ENCODE peak calls at places on chromosomes 12 and 14, in ten cellular contexts. U, P, X, N, D, R, T, S, J and C are unnamed samples. For H3K9me3, the result is how much of the 10 kb centered on the place peaks cover.

GRCh38 chr14:21264025-21264801 is 5.0 kb downstream of the HNRNPC start:
- DNase-seq in D (peak), N (no peak), J (no peak), P (peak), S (no peak), T (peak), U (peak), R (no peak), X (no peak), C (no peak)

GRCh38 chr14:35222324-35222723 is 69.9 kb upstream of the PSMA6 start:
- DNase-seq in X (no peak), T (no peak), P (no peak), J (no peak), U (no peak), R (no peak), S (no peak), D (no peak), N (no peak), C (no peak)

GRCh38 chr12:106910202-106910601 is 45.5 kb upstream of the TMEM263 start:
- DNase-seq in N (no peak), T (peak), R (no peak), X (no peak), J (no peak), S (no peak), U (no peak), P (no peak), D (no peak), C (no peak)

GRCh38 chr12:89679631-89680030 is 29.0 kb downstream of the ATP2B1 start:
- DNase-seq in D (no peak), J (no peak), N (no peak), P (no peak), R (no peak), S (no peak), T (no peak), U (no peak), X (no peak), C (no peak)

GRCh38 chr14:89858084-89858483 is 96.4 kb downstream of the EFCAB11 start:
- DNase-seq in R (no peak), X (no peak), T (no peak), S (no peak), N (no peak), U (peak), D (no peak), P (no peak), J (no peak), C (no peak)

GRCh38 chr12:29153231-29153630 is 4.2 kb downstream of the FAR2 start:
- DNase-seq in S (no peak), R (no peak), P (no peak), N (no peak), D (no peak), X (no peak), J (no peak), T (no peak), U (no peak), C (no peak)

GRCh38 chr12:569803-570236 is 93.4 kb downstream of the NINJ2 start:
- DNase-seq in D (peak), P (peak), N (peak), U (peak), J (peak), T (peak), S (peak), R (peak), X (peak), C (peak)

GRCh38 chr12:121755591-121755990 is 37.9 kb downstream of the RHOF start:
- DNase-seq in R (no peak), S (no peak), X (no peak), J (no peak), D (no peak), T (no peak), P (no peak), U (no peak), N (no peak), C (no peak)

GRCh38 chr12:70264067-70264867 is 21.0 kb downstream of the CNOT2 start:
- DNase-seq in R (no peak), S (no peak), D (no peak), P (no peak), N (no peak), U (no peak), J (no peak), T (no peak), X (no peak), C (no peak)

GRCh38 chr12:56517854-56518253 is 3.8 kb upstream of the RBMS2 start:
- DNase-seq in T (no peak), N (no peak), X (no peak), J (no peak), P (no peak), S (no peak), D (no peak), U (no peak), R (no peak), C (no peak)

GRCh38 chr14:88834883-88835431 is 10.5 kb downstream of the TTC8 start:
- DNase-seq in R (no peak), D (peak), J (no peak), N (no peak), P (peak), T (no peak), S (no peak), U (peak), X (no peak), C (no peak)

GRCh38 chr14:77281852-77282251 is 10.8 kb upstream of the NGB start:
- DNase-seq in D (no peak), T (no peak), R (no peak), N (no peak), J (no peak), X (no peak), S (no peak), U (no peak), P (no peak), C (no peak)

GRCh38 chr12:51592034-51592705 is 1.1 kb downstream of the SCN8A start:
- DNase-seq in J (no peak), D (peak), P (peak), S (no peak), T (peak), N (no peak), U (peak), X (no peak), R (no peak), C (no peak)

GRCh38 chr14:69044965-69045555 is 66.0 kb upstream of the ACTN1 start:
- DNase-seq in X (no peak), D (peak), T (no peak), U (peak), R (peak), P (no peak), S (peak), N (peak), J (no peak), C (no peak)

GRCh38 chr12:90899456-90900182 is 55.4 kb downstream of the CCER1 start:
- DNase-seq in R (no peak), T (no peak), N (no peak), X (no peak), J (no peak), U (peak), D (peak), S (no peak), P (no peak), C (no peak)

GRCh38 chr12:34604227-34604626 is 581.9 kb downstream of the ALG10 start:
- DNase-seq in D (no peak), J (no peak), T (no peak), N (no peak), X (no peak), R (no peak), U (no peak), P (no peak), S (no peak), C (no peak)
- H3K9me3 ChIP-seq in D (half or more), J (under half), T (under half), N (half or more), X (under half), R (under half), U (under half), P (half or more), S (under half), C (under half)

GRCh38 chr14:99595524-99595923 is 8.5 kb downstream of the CCDC85C start:
- DNase-seq in J (no peak), U (no peak), T (no peak), S (no peak), D (no peak), X (no peak), R (no peak), N (no peak), P (no peak), C (no peak)

GRCh38 chr14:99593971-99594841 is 9.8 kb downstream of the CCDC85C start:
- DNase-seq in S (no peak), D (no peak), X (no peak), R (no peak), U (no peak), P (no peak), J (no peak), N (no peak), T (no peak), C (no peak)

GRCh38 chr14:99596071-99596627 is 7.9 kb downstream of the CCDC85C start:
- DNase-seq in U (no peak), T (no peak), D (no peak), N (peak), P (no peak), J (peak), S (peak), X (no peak), R (no peak), C (no peak)

GRCh38 chr14:99596772-99597171 is 7.2 kb downstream of the CCDC85C start:
- DNase-seq in U (no peak), T (no peak), D (no peak), R (no peak), J (no peak), N (no peak), S (no peak), P (no peak), X (no peak), C (no peak)

GRCh38 chr14:99595034-99595433 is 9.0 kb downstream of the CCDC85C start:
- DNase-seq in N (no peak), S (peak), J (no peak), P (no peak), D (no peak), U (no peak), T (no peak), R (no peak), X (no peak), C (no peak)
- H3K4me3 ChIP-seq in N (no peak), S (no peak), J (no peak), P (no peak), D (no peak), U (peak), T (no peak), R (no peak), X (no peak), C (peak)

GRCh38 chr14:85531141-85531593 is 1.2 kb downstream of the FLRT2 start:
- DNase-seq in P (no peak), T (peak), X (peak), U (peak), R (peak), D (peak), S (peak), N (no peak), J (peak), C (no peak)

GRCh38 chr14:85528882-85529585 is 910 bp upstream of the FLRT2 start:
- DNase-seq in R (no peak), X (no peak), T (peak), N (no peak), U (peak), D (peak), P (no peak), S (peak), J (peak), C (no peak)

GRCh38 chr14:85528080-85528881 is 1.7 kb upstream of the FLRT2 start:
- DNase-seq in X (peak), N (no peak), J (peak), U (peak), S (peak), P (no peak), D (peak), R (no peak), T (peak), C (no peak)

GRCh38 chr14:85530626-85531025 is 682 bp downstream of the FLRT2 start:
- DNase-seq in T (no peak), J (no peak), R (no peak), U (no peak), P (no peak), X (no peak), S (no peak), N (no peak), D (no peak), C (no peak)

GRCh38 chr14:85529803-85530574 is at the start of gene FLRT2:
- DNase-seq in P (no peak), U (peak), S (peak), T (peak), J (peak), D (peak), R (peak), N (no peak), X (peak), C (no peak)
- H3K27ac ChIP-seq in P (peak), U (peak), S (peak), T (peak), J (peak), D (peak), R (peak), N (peak), X (peak), C (no peak)

DNA sequence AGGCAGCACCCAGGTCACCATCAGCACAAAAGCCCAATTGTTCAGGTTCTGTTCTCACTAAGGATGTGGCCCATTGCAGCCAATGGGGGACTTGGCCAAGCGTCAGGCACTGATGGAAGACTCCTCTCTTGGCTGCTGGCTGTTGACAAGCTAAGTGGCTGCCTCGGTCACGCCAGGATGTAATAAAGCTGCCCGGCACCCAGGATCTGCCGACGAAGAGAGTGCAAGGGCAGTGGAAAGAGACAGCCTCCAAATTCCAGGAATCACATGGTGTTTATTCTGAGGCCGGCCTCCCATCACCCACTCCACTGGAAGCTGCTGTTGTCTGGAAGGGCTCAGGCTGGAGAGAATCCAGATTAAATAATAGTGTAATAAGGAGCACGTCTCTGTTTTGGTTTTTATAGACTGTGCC is 451.8 kb upstream of the TBX3 start:
- DNase-seq in U (peak), R (peak), D (peak), S (peak), J (peak), X (peak), P (peak), T (no peak), N (peak), C (no peak)
- H3K9me3 ChIP-seq in U (under half), R (under half), D (under half), S (under half), J (under half), X (under half), P (under half), T (under half), N (under half), C (under half)

GRCh38 chr12:53182836-53183235 is 2.1 kb upstream of the CSAD start:
- DNase-seq in S (no peak), D (no peak), T (peak), X (no peak), R (no peak), N (no peak), P (no peak), U (no peak), J (no peak), C (no peak)
- H3K4me3 ChIP-seq in S (no peak), D (peak), T (no peak), X (no peak), R (no peak), N (peak), P (peak), U (peak), J (no peak), C (no peak)

GRCh38 chr12:105316931-105317330 is 13.6 kb upstream of the C12orf75 start:
- DNase-seq in U (no peak), P (no peak), S (no peak), R (no peak), T (no peak), X (no peak), N (no peak), J (no peak), D (no peak), C (no peak)

GRCh38 chr12:105319691-105320209 is 10.7 kb upstream of the C12orf75 start:
- DNase-seq in X (no peak), R (no peak), N (no peak), T (no peak), U (no peak), J (peak), P (no peak), S (no peak), D (no peak), C (no peak)

GRCh38 chr12:105317453-105317852 is 13.0 kb upstream of the C12orf75 start:
- DNase-seq in P (no peak), T (no peak), N (no peak), X (no peak), J (peak), R (no peak), D (peak), U (peak), S (no peak), C (no peak)

GRCh38 chr12:105318651-105319483 is 11.6 kb upstream of the C12orf75 start:
- DNase-seq in P (no peak), U (no peak), N (no peak), T (no peak), R (no peak), X (no peak), S (no peak), D (no peak), J (no peak), C (no peak)

GRCh38 chr12:105317942-105318614 is 12.4 kb upstream of the C12orf75 start:
- DNase-seq in T (no peak), X (no peak), N (no peak), R (no peak), J (peak), P (no peak), U (peak), S (no peak), D (no peak), C (no peak)
- H3K27ac ChIP-seq in T (no peak), X (no peak), N (no peak), R (no peak), J (peak), P (no peak), U (peak), S (no peak), D (no peak), C (no peak)

DNA sequence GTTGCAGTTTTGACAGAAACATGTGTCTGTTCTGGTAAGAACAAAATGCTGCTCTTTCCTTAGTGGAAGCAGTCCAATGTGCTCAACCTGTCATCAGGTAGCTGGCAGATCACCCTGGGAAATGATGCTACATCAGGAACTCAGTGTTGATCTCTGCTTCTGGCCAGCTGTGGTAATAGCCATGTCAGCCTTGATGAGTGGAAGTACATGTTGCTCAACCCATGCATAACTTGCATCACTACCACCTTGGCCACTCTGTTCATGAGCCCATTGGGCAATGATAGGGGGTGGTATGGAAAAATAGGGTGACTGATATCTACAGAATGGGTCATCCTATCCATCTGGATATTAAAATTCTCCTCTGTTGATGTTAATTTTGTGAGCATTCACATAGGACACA is 411.0 kb downstream of the C12orf50 start:
- DNase-seq in X (no peak), J (no peak), R (no peak), S (no peak), P (no peak), N (no peak), T (no peak), D (no peak), U (no peak), C (no peak)
- H3K9me3 ChIP-seq in X (under half), J (under half), R (under half), S (under half), P (under half), N (under half), T (under half), D (under half), U (under half), C (under half)

GRCh38 chr12:129675947-129676346 is 227.9 kb downstream of the TMEM132D start:
- DNase-seq in P (no peak), R (no peak), D (no peak), X (no peak), S (no peak), N (no peak), J (no peak), T (no peak), U (no peak), C (no peak)
- H3K4me3 ChIP-seq in P (no peak), R (no peak), D (no peak), X (no peak), S (no peak), N (no peak), J (no peak), T (no peak), U (no peak), C (no peak)

DNA sequence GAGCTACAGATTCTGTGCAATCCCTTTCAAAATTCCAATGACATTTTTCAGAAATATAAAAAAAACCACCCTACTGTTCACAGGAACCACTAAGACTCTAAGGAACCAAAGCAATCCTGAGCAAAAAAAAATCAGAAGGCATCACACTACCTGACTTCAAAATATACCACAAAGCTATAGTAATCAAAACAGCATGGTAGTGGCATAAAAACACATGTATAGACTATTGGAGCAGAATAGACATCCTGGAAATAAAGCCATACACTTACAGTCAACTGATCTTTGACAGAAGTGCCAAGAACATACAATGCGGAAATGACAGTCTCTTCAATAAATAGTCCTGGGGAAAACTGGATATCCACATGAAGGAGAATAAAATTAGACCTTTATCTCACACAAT is 56.5 kb downstream of the EGLN3 start:
- DNase-seq in X (no peak), P (no peak), N (no peak), D (no peak), S (no peak), U (no peak), J (no peak), R (no peak), T (no peak), C (no peak)
- H3K27ac ChIP-seq in X (no peak), P (no peak), N (no peak), D (no peak), S (no peak), U (no peak), J (no peak), R (no peak), T (no peak), C (no peak)

GRCh38 chr12:21865846-21866245 is 75.4 kb downstream of the ABCC9 start:
- DNase-seq in R (no peak), J (no peak), D (no peak), S (no peak), P (no peak), T (no peak), N (no peak), X (no peak), U (no peak), C (no peak)

GRCh38 chr12:21860534-21860933 is 80.7 kb downstream of the ABCC9 start:
- DNase-seq in J (no peak), T (no peak), P (no peak), D (no peak), N (no peak), S (no peak), U (no peak), X (no peak), R (no peak), C (no peak)

GRCh38 chr12:21860128-21860527 is 81.1 kb downstream of the ABCC9 start:
- DNase-seq in D (no peak), U (no peak), X (no peak), P (no peak), R (no peak), N (no peak), S (no peak), T (no peak), J (no peak), C (no peak)
- H3K9me3 ChIP-seq in D (under half), U (under half), X (under half), P (under half), R (under half), N (under half), S (under half), T (under half), J (under half), C (under half)